ENCODE peak calls at places on chromosomes 1 and 21, in nine cellular contexts. J, W, G, L, P, R, F, I and Z are unnamed samples. For H3K9me3, the result is how much of the 10 kb centered on the place peaks cover.

GRCh38 chr1:232380556-232380955 is 249.4 kb downstream of the SIPA1L2 start:
- DNase-seq in J (no peak), W (no peak), G (no peak), L (no peak), P (no peak), R (no peak), F (no peak), I (no peak), Z (no peak)

GRCh38 chr1:46394108-46394871 is at the start of gene FAAH:
- DNase-seq in J (peak), W (peak), G (peak), L (peak), P (no peak), R (peak), F (peak), I (peak), Z (no peak)

GRCh38 chr1:226809785-226810571 is 60.4 kb upstream of the PSEN2 start:
- DNase-seq in J (no peak), W (no peak), G (no peak), L (no peak), P (no peak), R (no peak), F (no peak), I (no peak), Z (no peak)

GRCh38 chr1:242211254-242212022 is 212.5 kb upstream of the MAP1LC3C start:
- DNase-seq in J (peak), W (no peak), G (no peak), L (no peak), P (no peak), R (no peak), F (no peak), I (no peak), Z (no peak)

GRCh38 chr1:230909974-230910754 is 41.8 kb upstream of the C1orf198 start:
- DNase-seq in J (no peak), W (no peak), G (no peak), L (no peak), P (no peak), R (peak), F (no peak), I (peak), Z (no peak)

GRCh38 chr1:189986521-189986920 is 491.1 kb downstream of the BRINP3 start:
- DNase-seq in J (no peak), W (no peak), G (no peak), L (no peak), P (no peak), R (no peak), F (no peak), I (no peak), Z (no peak)

GRCh38 chr1:48059289-48059688 is 62.1 kb upstream of the TRABD2B start:
- DNase-seq in J (no peak), W (no peak), G (no peak), L (no peak), P (no peak), R (no peak), F (no peak), I (no peak), Z (no peak)

GRCh38 chr1:231211005-231211857 is 29.8 kb upstream of the GNPAT start:
- DNase-seq in J (peak), W (peak), G (peak), L (peak), P (peak), R (peak), F (peak), I (peak), Z (peak)

GRCh38 chr1:31792541-31792940 is 23.3 kb downstream of the SPOCD1 start:
- DNase-seq in J (no peak), W (no peak), G (peak), L (no peak), P (no peak), R (peak), F (peak), I (peak), Z (no peak)

GRCh38 chr1:24830680-24831272 is 85.5 kb downstream of the CLIC4 start:
- DNase-seq in J (peak), W (no peak), G (no peak), L (no peak), P (peak), R (no peak), F (no peak), I (no peak), Z (no peak)

GRCh38 chr1:106727171-106727570 is 329.3 kb upstream of the PRMT6 start:
- DNase-seq in J (no peak), W (no peak), G (no peak), L (no peak), P (no peak), R (no peak), F (no peak), I (no peak), Z (no peak)

GRCh38 chr21:45867041-45867630 is 114.4 kb upstream of the COL6A1 start:
- DNase-seq in J (no peak), W (no peak), G (no peak), L (no peak), P (no peak), R (no peak), F (no peak), I (no peak), Z (no peak)

GRCh38 chr1:32028746-32029145 is 15.1 kb downstream of the KHDRBS1 start:
- DNase-seq in J (no peak), W (no peak), G (no peak), L (no peak), P (no peak), R (no peak), F (no peak), I (no peak), Z (no peak)

GRCh38 chr1:204130989-204131892 is 20.6 kb downstream of the ETNK2 start:
- DNase-seq in J (no peak), W (peak), G (no peak), L (no peak), P (no peak), R (no peak), F (peak), I (no peak), Z (no peak)

GRCh38 chr1:65090406-65090805 is 57.6 kb upstream of the AK4 start:
- DNase-seq in J (no peak), W (no peak), G (no peak), L (no peak), P (no peak), R (no peak), F (no peak), I (no peak), Z (no peak)

GRCh38 chr21:43359081-43359822 is 67.7 kb downstream of the SIK1 start:
- DNase-seq in J (no peak), W (no peak), G (no peak), L (no peak), P (no peak), R (no peak), F (no peak), I (no peak), Z (no peak)

GRCh38 chr1:17314491-17314971 is 6.5 kb downstream of the PADI4 start:
- DNase-seq in J (no peak), W (no peak), G (no peak), L (no peak), P (no peak), R (no peak), F (no peak), I (no peak), Z (no peak)

GRCh38 chr1:108877324-108877812 is 583 bp downstream of the GPSM2 start:
- DNase-seq in J (no peak), W (no peak), G (no peak), L (peak), P (no peak), R (no peak), F (no peak), I (no peak), Z (no peak)

GRCh38 chr1:41661428-41662060 is 177.1 kb upstream of the EDN2 start:
- DNase-seq in J (no peak), W (no peak), G (no peak), L (no peak), P (no peak), R (no peak), F (no peak), I (no peak), Z (no peak)

GRCh38 chr1:231642600-231643332 is 16.2 kb downstream of the DISC1 start:
- DNase-seq in J (no peak), W (no peak), G (no peak), L (no peak), P (no peak), R (no peak), F (no peak), I (no peak), Z (no peak)

GRCh38 chr1:56081151-56081550 is 498.2 kb downstream of the PLPP3 start:
- DNase-seq in J (no peak), W (peak), G (no peak), L (peak), P (no peak), R (peak), F (no peak), I (peak), Z (peak)

GRCh38 chr21:32351428-32351827 is 41.4 kb downstream of the URB1 start:
- DNase-seq in J (no peak), W (no peak), G (no peak), L (no peak), P (no peak), R (no peak), F (no peak), I (no peak), Z (peak)

GRCh38 chr21:42310411-42311001 is 4.7 kb downstream of the TFF3 start:
- DNase-seq in J (no peak), W (no peak), G (no peak), L (no peak), P (no peak), R (no peak), F (no peak), I (no peak), Z (no peak)

GRCh38 chr1:234661249-234661928 is 51.4 kb upstream of the IRF2BP2 start:
- DNase-seq in J (no peak), W (no peak), G (no peak), L (no peak), P (no peak), R (no peak), F (no peak), I (no peak), Z (no peak)

GRCh38 chr1:22602060-22602740 is 34.2 kb upstream of the C1QA start:
- DNase-seq in J (no peak), W (no peak), G (no peak), L (no peak), P (no peak), R (peak), F (no peak), I (no peak), Z (no peak)

GRCh38 chr21:41185802-41186201 is 17.8 kb downstream of the BACE2 start:
- DNase-seq in J (no peak), W (no peak), G (no peak), L (no peak), P (no peak), R (no peak), F (no peak), I (no peak), Z (no peak)

GRCh38 chr1:39080884-39081265 is 54.7 kb downstream of the NDUFS5 start:
- DNase-seq in J (peak), W (peak), G (no peak), L (no peak), P (no peak), R (no peak), F (no peak), I (no peak), Z (no peak)

GRCh38 chr1:156247460-156248322 is at the start of gene PAQR6:
- DNase-seq in J (peak), W (no peak), G (no peak), L (no peak), P (no peak), R (peak), F (peak), I (no peak), Z (no peak)

GRCh38 chr1:25169610-25170009 is 62.7 kb downstream of the SYF2 start:
- DNase-seq in J (no peak), W (no peak), G (no peak), L (no peak), P (no peak), R (no peak), F (no peak), I (no peak), Z (no peak)

GRCh38 chr21:42646076-42646825 is 7.2 kb upstream of the PDE9A start:
- DNase-seq in J (no peak), W (no peak), G (no peak), L (no peak), P (no peak), R (peak), F (no peak), I (no peak), Z (no peak)

GRCh38 chr1:194081444-194081843 is 895.0 kb upstream of the B3GALT2 start:
- DNase-seq in J (no peak), W (no peak), G (no peak), L (no peak), P (no peak), R (no peak), F (no peak), I (no peak), Z (no peak)

GRCh38 chr1:233656700-233657099 is 42.8 kb downstream of the KCNK1 start:
- DNase-seq in J (no peak), W (no peak), G (no peak), L (no peak), P (no peak), R (no peak), F (no peak), I (no peak), Z (no peak)

GRCh38 chr1:200753650-200754198 is 15.0 kb downstream of the CAMSAP2 start:
- DNase-seq in J (no peak), W (no peak), G (no peak), L (no peak), P (no peak), R (no peak), F (no peak), I (no peak), Z (no peak)

GRCh38 chr1:184212649-184213314 is 161.3 kb downstream of the TSEN15 start:
- DNase-seq in J (no peak), W (no peak), G (peak), L (no peak), P (peak), R (no peak), F (no peak), I (no peak), Z (no peak)

GRCh38 chr1:34137411-34137810 is 27.6 kb downstream of the CSMD2 start:
- DNase-seq in J (no peak), W (no peak), G (no peak), L (no peak), P (no peak), R (no peak), F (no peak), I (no peak), Z (no peak)

GRCh38 chr21:44870748-44871495 is 2.6 kb downstream of the PTTG1IP start:
- DNase-seq in J (no peak), W (no peak), G (peak), L (peak), P (no peak), R (peak), F (peak), I (peak), Z (no peak)

GRCh38 chr1:2538872-2539271 is 8.8 kb upstream of the HES5 start:
- DNase-seq in J (no peak), W (no peak), G (no peak), L (no peak), P (no peak), R (no peak), F (no peak), I (no peak), Z (no peak)

GRCh38 chr1:2537785-2538115 is 7.7 kb upstream of the HES5 start:
- DNase-seq in J (no peak), W (no peak), G (no peak), L (no peak), P (no peak), R (no peak), F (no peak), I (no peak), Z (no peak)

GRCh38 chr1:2540816-2541492 is 10.9 kb upstream of the HES5 start:
- DNase-seq in J (peak), W (no peak), G (no peak), L (no peak), P (no peak), R (no peak), F (no peak), I (peak), Z (no peak)

GRCh38 chr1:2538376-2538775 is 8.3 kb upstream of the HES5 start:
- DNase-seq in J (no peak), W (no peak), G (no peak), L (no peak), P (no peak), R (no peak), F (no peak), I (no peak), Z (no peak)

DNA sequence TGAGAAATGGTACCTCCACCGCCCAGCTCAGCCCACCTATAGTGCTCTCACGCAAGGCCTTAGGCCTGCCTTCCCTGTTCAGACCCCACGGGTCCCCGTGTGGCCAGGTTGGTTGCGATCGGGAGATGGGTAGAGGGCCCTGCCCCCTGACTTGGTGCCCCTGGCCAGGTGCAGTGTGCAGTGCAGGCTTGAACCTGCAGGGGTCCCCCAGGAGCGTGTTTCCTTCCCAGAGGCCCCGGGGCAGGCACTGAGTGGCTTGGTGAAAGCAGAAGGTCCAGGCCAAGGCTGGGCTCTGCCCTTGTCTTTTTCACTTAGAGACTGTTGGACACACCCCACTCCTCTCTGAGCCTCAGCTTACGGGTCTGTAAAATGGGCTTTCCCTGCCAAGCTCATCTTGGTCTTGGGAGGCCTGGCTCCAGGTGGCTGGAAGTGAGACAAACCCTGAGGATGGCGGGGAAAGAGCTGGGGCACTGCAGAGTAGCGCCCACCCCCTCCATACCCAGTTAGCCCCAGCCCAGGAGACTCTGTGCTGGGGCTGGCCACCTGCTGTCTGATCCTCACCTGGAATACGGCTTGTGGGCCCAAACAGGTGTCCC is 9.3 kb upstream of the HES5 start:
- DNase-seq in J (peak), W (no peak), G (no peak), L (no peak), P (no peak), R (no peak), F (no peak), I (no peak), Z (no peak)
- TF ChIP-seq CTCF in J (peak), W (no peak), G (no peak), L (peak), P (no peak), R (no peak), F (no peak), I (no peak), Z (no peak)

GRCh38 chr1:247037483-247038320 is 29.8 kb upstream of the ZNF695 start:
- DNase-seq in J (no peak), W (no peak), G (no peak), L (no peak), P (peak), R (no peak), F (no peak), I (no peak), Z (no peak)
- H3K9me3 ChIP-seq in J (half or more), W (under half), G (half or more), L (half or more), P (half or more), R (under half), F (under half), I (half or more), Z (half or more)

GRCh38 chr1:16245476-16246196 is 8.7 kb upstream of the CPLANE2 start:
- DNase-seq in J (no peak), W (no peak), G (no peak), L (no peak), P (no peak), R (no peak), F (no peak), I (no peak), Z (no peak)

GRCh38 chr1:16243408-16243690 is 6.4 kb upstream of the CPLANE2 start:
- DNase-seq in J (no peak), W (no peak), G (no peak), L (no peak), P (no peak), R (no peak), F (no peak), I (no peak), Z (no peak)

GRCh38 chr1:16243936-16244649 is 7.1 kb upstream of the CPLANE2 start:
- DNase-seq in J (peak), W (peak), G (peak), L (peak), P (peak), R (peak), F (peak), I (peak), Z (peak)

GRCh38 chr1:16242556-16243407 is 5.8 kb upstream of the CPLANE2 start:
- DNase-seq in J (no peak), W (no peak), G (no peak), L (peak), P (no peak), R (no peak), F (no peak), I (no peak), Z (no peak)

DNA sequence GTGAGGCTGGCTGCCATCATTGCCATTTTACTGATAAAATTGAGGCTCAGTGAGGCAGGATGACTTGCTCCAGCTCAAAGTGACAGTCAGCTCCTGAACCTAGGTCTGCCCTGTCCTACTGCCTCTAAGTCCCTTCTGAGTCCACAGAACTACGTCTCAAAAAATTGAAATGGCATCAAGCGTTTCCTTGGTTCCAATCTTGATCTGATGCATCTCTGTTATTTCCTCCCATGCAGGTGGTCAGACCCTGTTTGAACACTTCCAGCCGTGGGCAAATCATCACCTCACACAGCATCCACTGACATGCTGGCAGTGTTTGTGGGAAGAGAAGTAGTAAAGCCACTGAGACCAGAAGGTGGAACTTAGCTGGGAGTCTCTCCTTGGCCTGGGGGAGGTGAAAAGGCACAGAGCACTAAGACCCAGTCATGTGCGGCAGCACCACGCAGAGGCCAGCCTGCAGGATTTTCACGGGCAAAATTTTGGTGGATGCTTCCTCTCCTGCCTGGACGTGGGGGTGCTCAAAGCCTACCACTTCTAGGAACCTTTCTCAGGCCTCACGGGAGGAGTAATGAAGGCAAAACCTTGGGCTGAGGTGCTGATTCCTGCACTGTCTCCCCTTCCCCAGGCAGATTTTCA is 7.8 kb upstream of the CPLANE2 start:
- DNase-seq in J (no peak), W (no peak), G (no peak), L (no peak), P (no peak), R (no peak), F (no peak), I (no peak), Z (no peak)
- H3K27ac ChIP-seq in J (peak), W (no peak), G (no peak), L (no peak), P (no peak), R (no peak), F (no peak), I (peak), Z (no peak)

DNA sequence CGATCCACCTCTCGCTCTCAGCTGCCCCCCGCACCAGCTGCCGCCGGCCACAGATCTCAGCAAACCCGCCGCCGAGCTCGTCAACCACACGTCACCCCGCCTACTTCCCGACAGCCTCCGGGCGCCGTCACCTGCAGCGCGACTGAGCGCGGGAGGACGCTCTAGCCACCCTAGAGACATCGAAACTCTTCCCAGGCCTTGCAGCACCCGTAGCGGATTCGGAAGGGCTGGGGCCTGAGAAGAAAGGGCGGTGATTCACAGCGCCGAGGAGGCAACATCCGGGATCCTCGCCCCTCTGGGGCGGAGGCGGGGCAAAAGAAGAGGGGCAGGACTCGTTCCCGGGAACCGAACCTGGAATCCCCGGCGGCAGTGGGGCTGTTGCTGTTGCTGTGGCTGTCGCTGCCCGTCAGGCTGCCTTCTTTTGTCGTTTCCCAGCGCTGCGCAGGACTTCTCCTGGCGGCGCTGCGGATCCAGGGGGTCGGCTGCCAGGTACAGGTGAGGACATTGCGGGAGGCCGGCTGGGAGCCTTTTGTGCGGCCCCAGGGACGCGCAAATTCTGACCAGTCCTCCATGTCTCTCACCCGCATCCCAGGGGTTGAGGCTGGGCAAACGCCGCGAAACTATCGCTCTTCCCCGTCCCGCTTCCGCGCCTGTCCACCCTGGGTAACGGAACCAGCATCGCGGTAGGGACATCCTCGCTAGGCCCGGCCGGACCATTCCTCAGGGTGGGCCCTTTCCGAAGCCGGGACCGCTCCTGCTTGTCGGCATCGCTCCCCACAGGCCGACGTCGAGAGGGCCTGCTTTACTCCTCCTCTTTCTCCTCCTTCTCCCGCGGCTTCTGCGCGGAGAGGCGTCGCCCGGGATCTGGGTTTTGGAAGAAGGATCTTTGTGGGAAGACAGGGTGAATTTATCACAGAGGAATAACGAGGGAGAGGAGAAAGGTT is at the start of the genes RO60 and UCHL5:
- DNase-seq in J (peak), W (peak), G (peak), L (peak), P (peak), R (peak), F (peak), I (peak), Z (peak)
- TF ChIP-seq CTCF in J (no peak), W (no peak), G (no peak), L (no peak), P (no peak), R (no peak), F (no peak), I (no peak), Z (no peak)